ENCODE peak calls at places on chromosomes 12 and 14, in seven cellular contexts. M, A, G, T, L, U and E are unnamed samples.

GRCh38 chr12:118528625-118529024 is 152.3 kb downstream of the SUDS3 start:
- DNase-seq in L (no peak), G (no peak), T (no peak), M (no peak), U (no peak), A (no peak), E (no peak)

GRCh38 chr14:104145826-104146642 is 7.6 kb downstream of the KIF26A start:
- DNase-seq in M (no peak), L (no peak), T (peak), U (no peak), G (no peak), A (no peak), E (no peak)

GRCh38 chr12:98895086-98895651 is 250.1 kb downstream of the APAF1 start:
- DNase-seq in G (no peak), M (no peak), T (peak), A (peak), L (peak), U (no peak), E (no peak)

GRCh38 chr14:76720382-76720813 is 40.9 kb upstream of the VASH1 start:
- DNase-seq in A (peak), U (no peak), M (peak), G (peak), L (no peak), T (peak), E (peak)

GRCh38 chr14:72613196-72613974 is 280.5 kb downstream of the DPF3 start:
- DNase-seq in A (no peak), U (no peak), L (no peak), G (no peak), M (no peak), T (peak), E (peak)

GRCh38 chr12:23063206-23063605 is 438.2 kb downstream of the ETNK1 start:
- DNase-seq in A (no peak), L (no peak), U (no peak), T (no peak), G (no peak), M (no peak), E (no peak)

GRCh38 chr12:112466011-112466422 is 47.3 kb downstream of the PTPN11 start:
- DNase-seq in U (no peak), M (no peak), T (no peak), L (no peak), G (no peak), A (no peak), E (no peak)

GRCh38 chr14:55354500-55354899 is 57.1 kb downstream of the ATG14 start:
- DNase-seq in L (peak), M (peak), A (peak), U (peak), T (peak), G (peak), E (peak)

GRCh38 chr14:28671425-28671824 is 95.2 kb upstream of the FOXG1 start:
- DNase-seq in T (no peak), M (peak), G (no peak), L (no peak), A (no peak), U (no peak), E (no peak)

GRCh38 chr12:127509066-127509778 is 757.7 kb upstream of the TMEM132C start:
- DNase-seq in A (no peak), M (peak), U (no peak), L (no peak), G (no peak), T (no peak), E (peak)

GRCh38 chr12:93025145-93026103 is 96.3 kb upstream of the EEA1 start:
- DNase-seq in U (peak), G (no peak), A (peak), T (no peak), M (peak), L (no peak), E (peak)

GRCh38 chr12:41983896-41984295 is 160.8 kb downstream of the GXYLT1 start:
- DNase-seq in U (no peak), T (no peak), A (no peak), G (no peak), M (no peak), L (no peak), E (no peak)

GRCh38 chr14:85250369-85250768 is 279.6 kb upstream of the FLRT2 start:
- DNase-seq in G (peak), U (no peak), M (no peak), L (peak), A (peak), T (peak), E (no peak)

GRCh38 chr14:76904100-76904739 is 78.0 kb downstream of the LRRC74A start:
- DNase-seq in A (no peak), L (no peak), U (no peak), T (no peak), M (peak), G (no peak), E (peak)

GRCh38 chr14:80124794-80125193 is 86.5 kb downstream of the DIO2 start:
- DNase-seq in T (no peak), L (no peak), U (no peak), A (no peak), G (no peak), M (no peak), E (no peak)

GRCh38 chr12:82968644-82969339 is 282.1 kb downstream of the TMTC2 start:
- DNase-seq in L (no peak), G (no peak), M (no peak), T (no peak), A (peak), U (no peak), E (no peak)

GRCh38 chr14:66511849-66512248 is 3.9 kb downstream of the GPHN start:
- DNase-seq in G (no peak), L (no peak), T (no peak), M (no peak), A (no peak), U (no peak), E (no peak)

GRCh38 chr12:28704477-28705169 is 444.5 kb upstream of the FAR2 start:
- DNase-seq in M (peak), U (no peak), T (no peak), A (no peak), L (no peak), G (no peak), E (no peak)

GRCh38 chr12:7042847-7043246 is 17.7 kb upstream of the C1S start:
- DNase-seq in A (peak), U (no peak), T (no peak), M (peak), G (no peak), L (no peak), E (peak)

GRCh38 chr12:82358200-82359114 is at the start of the genes CCDC59 and METTL25:
- DNase-seq in A (peak), G (peak), U (peak), T (peak), M (peak), L (peak), E (peak)

GRCh38 chr14:103224996-103225874 is 102.0 kb downstream of the TNFAIP2 start:
- DNase-seq in G (no peak), A (no peak), L (no peak), M (peak), T (no peak), U (no peak), E (peak)

GRCh38 chr12:114403044-114403689 is 2.8 kb downstream of the TBX5 start:
- DNase-seq in U (no peak), A (peak), M (peak), T (peak), L (peak), G (peak), E (no peak)

GRCh38 chr14:36423430-36423829 is 96.6 kb downstream of the NKX2-1 start:
- DNase-seq in U (no peak), M (no peak), G (peak), T (no peak), L (no peak), A (no peak), E (no peak)

GRCh38 chr12:66804555-66804954 is 125.7 kb upstream of the GRIP1 start:
- DNase-seq in M (no peak), T (no peak), U (no peak), A (no peak), L (no peak), G (no peak), E (no peak)

GRCh38 chr14:76995279-76996035 is 33.1 kb downstream of the IRF2BPL start:
- DNase-seq in A (no peak), L (no peak), T (no peak), U (no peak), G (no peak), M (no peak), E (no peak)

GRCh38 chr12:95462551-95462950 is 11.4 kb upstream of the METAP2 start:
- DNase-seq in T (no peak), M (no peak), A (no peak), U (no peak), L (no peak), G (no peak), E (no peak)

GRCh38 chr12:92094751-92095161 is 50.9 kb downstream of the BTG1 start:
- DNase-seq in A (peak), G (no peak), M (peak), U (no peak), L (no peak), T (no peak), E (peak)

GRCh38 chr14:58702466-58703148 is 64.8 kb downstream of the DACT1 start:
- DNase-seq in L (no peak), U (no peak), T (no peak), G (no peak), A (no peak), M (no peak), E (no peak)

GRCh38 chr12:13247596-13247995 is 51.1 kb downstream of the EMP1 start:
- DNase-seq in L (no peak), A (no peak), G (no peak), T (no peak), U (no peak), M (no peak), E (no peak)

GRCh38 chr12:48816148-48816854 is 2.0 kb upstream of the CACNB3 start:
- DNase-seq in G (no peak), L (no peak), M (no peak), T (no peak), A (no peak), U (no peak), E (peak)

GRCh38 chr12:49548822-49549648 is 10.2 kb downstream of the KCNH3 start:
- DNase-seq in G (peak), A (peak), U (no peak), L (no peak), T (peak), M (no peak), E (peak)

GRCh38 chr14:77531071-77531470 is 32.5 kb upstream of the ISM2 start:
- DNase-seq in A (no peak), G (no peak), M (no peak), U (peak), T (no peak), L (no peak), E (no peak)

GRCh38 chr14:68528031-68528687 is 264.7 kb downstream of the ZFP36L1 start:
- DNase-seq in L (no peak), U (no peak), M (no peak), T (no peak), G (no peak), A (no peak), E (no peak)
- H4K8ac ChIP-seq in L (no peak), U (no peak), M (no peak), T (no peak), G (no peak), A (no peak), E (no peak)

GRCh38 chr12:38587594-38587993 is 271.0 kb downstream of the ALG10B start:
- DNase-seq in G (no peak), T (no peak), U (no peak), A (no peak), L (no peak), M (no peak), E (no peak)
- H2BK5ac ChIP-seq in G (no peak), T (no peak), U (no peak), A (no peak), L (no peak), M (no peak), E (no peak)

DNA sequence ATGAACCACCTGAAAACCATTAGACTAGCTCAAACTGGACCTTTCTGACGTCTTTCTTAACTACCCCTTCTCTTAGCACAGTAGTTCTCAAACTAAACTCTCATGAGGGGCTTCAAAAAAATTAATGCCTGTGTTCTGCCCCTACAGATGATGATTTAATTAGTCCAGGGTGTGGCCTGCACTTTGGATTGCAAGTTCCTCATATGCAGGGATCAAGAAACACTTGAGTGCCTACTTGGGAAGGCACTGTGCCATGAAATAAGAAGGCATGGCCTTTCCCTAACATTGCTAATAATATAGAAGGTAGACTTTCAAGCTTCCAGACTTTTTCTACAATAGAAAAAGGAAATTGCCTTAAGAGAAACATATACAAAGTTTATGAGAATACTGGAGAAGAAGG is 22.8 kb upstream of the KLHDC2 start:
- DNase-seq in L (no peak), G (no peak), M (no peak), A (no peak), T (no peak), U (no peak), E (no peak)
- H4K8ac ChIP-seq in L (no peak), G (no peak), M (no peak), A (no peak), T (no peak), U (no peak), E (no peak)

DNA sequence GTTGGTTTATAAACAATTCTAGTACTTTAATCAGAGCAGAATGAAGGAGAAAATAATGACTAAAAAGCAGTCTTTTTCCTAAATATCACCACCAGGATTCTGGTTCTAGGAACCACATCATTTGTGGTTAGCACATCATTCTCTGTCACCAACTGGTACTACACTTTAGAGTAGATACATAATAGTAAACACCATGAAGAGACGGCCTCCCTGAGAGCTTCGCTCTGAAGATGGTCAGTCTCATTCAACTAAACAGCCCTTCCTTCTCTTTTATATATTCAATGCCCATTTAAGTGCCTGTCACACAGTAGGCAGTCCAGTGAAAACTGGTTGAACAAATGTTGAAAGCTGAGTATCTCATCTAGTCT is 10.9 kb downstream of the SLC38A2 start:
- DNase-seq in U (no peak), M (no peak), L (no peak), G (no peak), T (no peak), A (no peak), E (no peak)
- H2BK5ac ChIP-seq in U (no peak), M (no peak), L (no peak), G (no peak), T (no peak), A (no peak), E (no peak)

DNA sequence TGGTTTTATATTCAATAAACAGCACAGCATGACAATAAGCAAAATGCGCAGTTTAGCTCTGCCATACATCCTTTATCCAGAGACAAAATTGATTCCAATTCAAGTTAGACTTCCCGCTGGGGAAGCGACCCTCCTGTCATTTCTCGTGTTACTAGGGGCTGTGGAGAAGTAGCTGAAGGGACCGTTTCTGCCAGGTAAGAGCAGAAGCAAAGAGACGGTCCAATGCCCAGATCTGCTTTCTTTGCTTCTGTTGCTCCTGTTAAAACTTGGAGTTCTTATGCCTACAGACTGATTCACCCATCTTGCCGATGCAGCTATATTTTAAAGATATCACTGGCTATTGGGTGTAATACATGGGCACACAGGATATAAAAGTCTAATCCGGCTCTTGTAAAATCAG is 156.8 kb upstream of the AVPR1A start:
- DNase-seq in M (no peak), T (no peak), G (no peak), A (no peak), U (no peak), L (no peak), E (no peak)
- H4K8ac ChIP-seq in M (no peak), T (no peak), G (no peak), A (no peak), U (no peak), L (no peak), E (no peak)

GRCh38 chr12:70809887-70810286 is 110.7 kb downstream of the PTPRR start:
- DNase-seq in U (no peak), A (no peak), M (no peak), T (no peak), G (no peak), L (no peak), E (no peak)

GRCh38 chr12:70815866-70816470 is 104.6 kb downstream of the PTPRR start:
- DNase-seq in A (no peak), L (no peak), U (no peak), G (no peak), M (no peak), T (no peak), E (no peak)

GRCh38 chr12:70812124-70812523 is 108.4 kb downstream of the PTPRR start:
- DNase-seq in T (no peak), M (no peak), U (no peak), A (no peak), L (no peak), G (no peak), E (no peak)

GRCh38 chr12:70815056-70815455 is 105.5 kb downstream of the PTPRR start:
- DNase-seq in A (no peak), G (no peak), M (no peak), L (no peak), U (no peak), T (no peak), E (no peak)
- H2BK5ac ChIP-seq in A (no peak), G (no peak), M (no peak), L (no peak), U (no peak), T (no peak), E (no peak)

GRCh38 chr14:91082282-91082681 is 21.8 kb upstream of the RPS6KA5 start:
- DNase-seq in L (no peak), U (peak), A (no peak), T (no peak), G (no peak), M (no peak), E (no peak)
- H4K8ac ChIP-seq in L (no peak), U (no peak), A (no peak), T (no peak), G (no peak), M (no peak), E (no peak)

DNA sequence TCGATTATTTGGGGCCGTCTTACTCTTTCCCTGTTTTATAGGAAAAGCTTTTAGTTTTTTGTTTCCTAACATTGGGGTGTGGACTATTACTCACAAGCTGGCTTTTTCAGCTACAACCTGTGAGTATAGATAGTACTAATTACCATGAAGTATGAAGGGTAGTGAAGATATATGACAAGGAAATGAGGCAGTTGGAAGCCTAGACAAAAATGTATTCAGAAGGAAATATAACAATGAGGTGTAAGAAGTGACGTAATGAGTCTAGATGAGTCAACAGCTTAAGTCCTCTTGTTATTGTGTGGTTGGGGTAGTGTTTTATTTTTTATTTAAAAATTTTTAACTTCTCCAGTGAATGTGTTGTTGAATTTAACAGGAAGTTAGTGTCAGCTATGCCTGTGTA is 804.5 kb downstream of the NRXN3 start:
- DNase-seq in T (no peak), M (peak), A (no peak), U (no peak), L (no peak), G (no peak), E (peak)
- H2BK5ac ChIP-seq in T (no peak), M (no peak), A (no peak), U (no peak), L (no peak), G (no peak), E (no peak)

GRCh38 chr12:45416161-45416560 is 200.3 kb downstream of the ANO6 start:
- DNase-seq in U (no peak), T (no peak), G (no peak), A (no peak), M (no peak), L (no peak), E (no peak)
- H4K8ac ChIP-seq in U (no peak), T (no peak), G (no peak), A (no peak), M (no peak), L (no peak), E (no peak)

DNA sequence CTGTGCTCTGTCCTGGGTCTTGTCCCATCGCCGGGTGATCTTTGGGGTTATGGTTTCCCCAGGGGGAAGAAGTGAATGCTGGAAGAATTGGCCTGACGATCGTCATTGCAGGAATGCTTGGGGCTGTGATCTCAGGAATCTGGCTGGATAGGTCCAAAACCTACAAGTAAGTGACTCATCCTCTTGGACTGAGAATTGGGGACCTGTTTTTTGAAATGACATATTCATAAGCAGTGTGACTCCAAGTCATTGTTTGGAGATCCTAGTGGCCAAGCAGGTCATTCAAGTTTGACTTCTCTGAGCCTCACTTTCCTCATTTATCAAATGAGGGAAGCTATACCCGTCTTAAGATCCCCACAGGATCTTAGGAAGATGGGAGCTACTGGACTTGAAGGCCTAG is 25.8 kb downstream of the ERG28 start:
- DNase-seq in G (no peak), L (no peak), T (no peak), M (no peak), U (peak), A (peak), E (no peak)
- H2BK5ac ChIP-seq in G (no peak), L (no peak), T (no peak), M (no peak), U (peak), A (no peak), E (no peak)